ENCODE peak calls at places on chromosomes 2 and 18, in six cellular contexts. T is AG09309, X is right cardiac atrium, L is astrocyte of the spinal cord, G is heart left ventricle, I is fibroblast of lung. A is an unnamed sample.

GRCh38 chr2:201532686-201533304 is 81.3 kb downstream of the STRADB start:
- DNase-seq in T (peak), X (no peak), L (peak), G (no peak), I (peak), A (peak)

GRCh38 chr2:176121377-176122111 is 975 bp upstream of the HOXD9 start:
- DNase-seq in T (no peak), X (no peak), L (no peak), G (no peak), I (no peak), A (no peak)

GRCh38 chr2:21161122-21161521 is 37.4 kb downstream of the TDRD15 start:
- DNase-seq in T (no peak), X (peak), L (no peak), G (no peak), I (no peak), A (no peak)

GRCh38 chr2:119683717-119684443 is 4.9 kb downstream of the TMEM177 start:
- DNase-seq in T (no peak), X (no peak), L (peak), G (no peak), I (peak), A (no peak)

GRCh38 chr2:224523626-224524577 is 61.3 kb downstream of the CUL3 start:
- DNase-seq in T (no peak), X (no peak), L (no peak), G (no peak), I (no peak), A (no peak)

GRCh38 chr18:78979682-78980278 is at the start of gene SALL3:
- DNase-seq in T (no peak), X (peak), L (no peak), G (no peak), I (no peak), A (no peak)

GRCh38 chr2:162103443-162104009 is 29.5 kb upstream of the DPP4 start:
- DNase-seq in T (no peak), X (no peak), L (no peak), G (no peak), I (peak), A (no peak)

GRCh38 chr2:96637385-96638143 is 548 bp downstream of the KANSL3 start:
- DNase-seq in T (peak), X (peak), L (peak), G (peak), I (peak), A (peak)

GRCh38 chr18:63617049-63617995 is 26.7 kb downstream of the SERPINB4 start:
- DNase-seq in T (no peak), X (no peak), L (no peak), G (no peak), I (no peak), A (no peak)

GRCh38 chr2:58896600-58896999 is 655.5 kb upstream of the FANCL start:
- DNase-seq in T (no peak), X (no peak), L (peak), G (no peak), I (peak), A (no peak)

GRCh38 chr2:72581560-72582181 is 244.2 kb downstream of the EXOC6B start:
- DNase-seq in T (no peak), X (no peak), L (no peak), G (no peak), I (no peak), A (no peak)

GRCh38 chr2:10811552-10811951 is 1.0 kb downstream of the PDIA6 start:
- DNase-seq in T (no peak), X (no peak), L (peak), G (no peak), I (no peak), A (no peak)

GRCh38 chr18:27704721-27705361 is 472.1 kb downstream of the CDH2 start:
- DNase-seq in T (no peak), X (no peak), L (no peak), G (no peak), I (no peak), A (no peak)

GRCh38 chr2:96065381-96065930 is 30.7 kb upstream of the GPAT2 start:
- DNase-seq in T (no peak), X (peak), L (no peak), G (no peak), I (no peak), A (no peak)

GRCh38 chr18:33711514-33711913 is 133.5 kb downstream of the ASXL3 start:
- DNase-seq in T (no peak), X (no peak), L (no peak), G (no peak), I (no peak), A (no peak)

GRCh38 chr2:54950811-54951210 is 99.4 kb downstream of the RTN4 start:
- DNase-seq in T (no peak), X (no peak), L (no peak), G (no peak), I (no peak), A (no peak)

GRCh38 chr2:240401308-240401707 is 34.2 kb upstream of the GPC1 start:
- DNase-seq in T (no peak), X (peak), L (no peak), G (peak), I (no peak), A (no peak)

GRCh38 chr18:35811896-35812295 is 160.6 kb upstream of the RMP24 start:
- DNase-seq in T (no peak), X (no peak), L (no peak), G (no peak), I (no peak), A (no peak)

GRCh38 chr2:30756051-30756719 is 51.1 kb downstream of the CAPN13 start:
- DNase-seq in T (no peak), X (no peak), L (no peak), G (no peak), I (peak), A (no peak)

GRCh38 chr2:150339951-150340350 is 147.5 kb downstream of the RND3 start:
- DNase-seq in T (no peak), X (no peak), L (no peak), G (no peak), I (peak), A (no peak)

GRCh38 chr18:51447351-51447896 is 249.9 kb upstream of the MEX3C start:
- DNase-seq in T (no peak), X (peak), L (no peak), G (no peak), I (no peak), A (no peak)

GRCh38 chr2:204470178-204470620 is 75.1 kb upstream of the PARD3B start:
- DNase-seq in T (no peak), X (no peak), L (no peak), G (no peak), I (peak), A (no peak)

GRCh38 chr2:44848026-44848425 is 93.5 kb upstream of the SIX3 start:
- DNase-seq in T (no peak), X (no peak), L (no peak), G (no peak), I (no peak), A (no peak)

GRCh38 chr2:209977386-209978239 is 24.8 kb upstream of the RPE start:
- DNase-seq in T (peak), X (no peak), L (peak), G (no peak), I (peak), A (peak)

GRCh38 chr2:191333911-191334357 is 88.7 kb downstream of the MYO1B start:
- DNase-seq in T (peak), X (no peak), L (peak), G (no peak), I (peak), A (peak)

GRCh38 chr2:10493636-10494281 is 45.6 kb upstream of the ODC1 start:
- DNase-seq in T (peak), X (no peak), L (peak), G (no peak), I (peak), A (peak)

GRCh38 chr2:47654790-47655562 is 128.0 kb upstream of the MSH6 start:
- DNase-seq in T (no peak), X (no peak), L (no peak), G (no peak), I (no peak), A (no peak)

GRCh38 chr2:236366406-236366805 is 102.2 kb upstream of the ASB18 start:
- DNase-seq in T (no peak), X (no peak), L (no peak), G (no peak), I (no peak), A (no peak)

GRCh38 chr2:222352981-222353380 is 54.2 kb upstream of the PAX3 start:
- DNase-seq in T (no peak), X (no peak), L (no peak), G (no peak), I (no peak), A (no peak)

GRCh38 chr2:20475567-20475952 is 28.7 kb downstream of the RHOB start:
- DNase-seq in T (no peak), X (no peak), L (no peak), G (no peak), I (no peak), A (no peak)

GRCh38 chr2:15082105-15083058 is 449.9 kb downstream of the LRATD1 start:
- DNase-seq in T (no peak), X (no peak), L (no peak), G (no peak), I (no peak), A (no peak)

GRCh38 chr2:200798519-200798918 is 13.2 kb upstream of the BZW1 start:
- DNase-seq in T (no peak), X (no peak), L (no peak), G (no peak), I (no peak), A (no peak)

GRCh38 chr18:55306338-55306737 is 281.7 kb downstream of the TCF4 start:
- DNase-seq in T (no peak), X (no peak), L (no peak), G (no peak), I (no peak), A (no peak)

GRCh38 chr2:231359948-231360347 is 35.6 kb upstream of the B3GNT7 start:
- DNase-seq in T (no peak), X (no peak), L (no peak), G (no peak), I (no peak), A (no peak)

GRCh38 chr2:32947484-32948143 is 861 bp downstream of the LTBP1 start:
- DNase-seq in T (no peak), X (peak), L (peak), G (peak), I (peak), A (no peak)

GRCh38 chr2:211035548-211036185 is 479.3 kb downstream of the CPS1 start:
- DNase-seq in T (no peak), X (no peak), L (peak), G (no peak), I (peak), A (no peak)

GRCh38 chr2:228845162-228845910 is 425.8 kb downstream of the PID1 start:
- DNase-seq in T (no peak), X (no peak), L (no peak), G (no peak), I (no peak), A (no peak)

GRCh38 chr18:24934231-24934932 is 417.6 kb downstream of the ZNF521 start:
- DNase-seq in T (no peak), X (no peak), L (no peak), G (no peak), I (no peak), A (no peak)

GRCh38 chr2:201450910-201451329 is 338 bp downstream of the TRAK2 start:
- DNase-seq in T (no peak), X (no peak), L (peak), G (no peak), I (peak), A (no peak)

GRCh38 chr2:136057802-136058140 is 60.2 kb downstream of the CXCR4 start:
- DNase-seq in T (no peak), X (no peak), L (no peak), G (no peak), I (no peak), A (no peak)

GRCh38 chr2:136058951-136059530 is 58.9 kb downstream of the CXCR4 start:
- DNase-seq in T (no peak), X (no peak), L (no peak), G (no peak), I (no peak), A (no peak)

GRCh38 chr2:136058262-136058661 is 59.7 kb downstream of the CXCR4 start:
- DNase-seq in T (no peak), X (no peak), L (no peak), G (no peak), I (no peak), A (no peak)

GRCh38 chr2:136056077-136056688 is 61.8 kb downstream of the CXCR4 start:
- DNase-seq in T (no peak), X (no peak), L (no peak), G (no peak), I (no peak), A (no peak)

GRCh38 chr2:136057023-136057801 is 60.7 kb downstream of the CXCR4 start:
- DNase-seq in T (no peak), X (no peak), L (no peak), G (no peak), I (no peak), A (no peak)
- H3K4me3 ChIP-seq in T (no peak), X (no peak), L (no peak), G (no peak), I (no peak), A (no peak)

DNA sequence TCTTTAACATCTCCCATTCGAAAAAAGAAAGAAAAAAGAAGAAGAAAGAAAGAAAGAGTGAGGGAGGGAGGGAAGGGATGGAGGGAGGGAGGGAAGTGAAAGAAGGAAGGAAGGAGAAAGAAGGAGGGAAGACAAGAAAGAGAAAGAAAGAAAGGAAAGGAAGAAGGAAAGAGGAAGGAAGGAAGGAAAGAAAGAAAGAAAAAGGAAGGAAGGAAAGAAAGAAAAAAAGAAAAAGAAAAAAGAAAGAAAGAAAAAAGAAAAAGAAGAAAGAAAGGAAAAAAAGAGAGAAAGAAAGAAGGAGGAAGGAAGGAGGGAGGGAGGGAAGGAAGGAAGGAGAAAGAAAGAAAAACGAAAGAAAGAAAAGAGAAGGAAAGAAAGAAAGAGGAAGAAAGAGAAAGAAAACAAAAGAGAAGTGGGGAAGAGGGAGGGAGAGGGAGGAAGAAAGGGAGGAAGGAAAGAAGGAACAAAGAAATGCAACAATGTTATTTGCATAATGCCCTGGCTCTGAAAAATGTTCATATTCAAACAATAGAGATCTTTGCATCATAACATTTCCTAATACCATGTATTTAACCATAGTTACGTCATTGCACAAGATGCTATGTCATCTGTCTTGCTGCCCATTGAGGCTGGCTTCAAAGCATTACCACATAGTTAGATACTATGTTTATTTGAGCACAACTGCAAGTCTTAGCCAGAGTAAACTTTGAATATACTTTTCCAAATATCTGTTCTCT is 550.6 kb downstream of the DSC3 start:
- DNase-seq in T (no peak), X (no peak), L (no peak), G (no peak), I (peak), A (no peak)
- H3K4me3 ChIP-seq in T (no peak), X (no peak), L (no peak), G (no peak), I (no peak), A (no peak)

GRCh38 chr2:217978536-217979150 is 24.2 kb downstream of the TNS1 start:
- DNase-seq in T (no peak), X (peak), L (no peak), G (no peak), I (peak), A (no peak)
- H3K4me3 ChIP-seq in T (no peak), X (peak), L (peak), G (peak), I (no peak), A (peak)

DNA sequence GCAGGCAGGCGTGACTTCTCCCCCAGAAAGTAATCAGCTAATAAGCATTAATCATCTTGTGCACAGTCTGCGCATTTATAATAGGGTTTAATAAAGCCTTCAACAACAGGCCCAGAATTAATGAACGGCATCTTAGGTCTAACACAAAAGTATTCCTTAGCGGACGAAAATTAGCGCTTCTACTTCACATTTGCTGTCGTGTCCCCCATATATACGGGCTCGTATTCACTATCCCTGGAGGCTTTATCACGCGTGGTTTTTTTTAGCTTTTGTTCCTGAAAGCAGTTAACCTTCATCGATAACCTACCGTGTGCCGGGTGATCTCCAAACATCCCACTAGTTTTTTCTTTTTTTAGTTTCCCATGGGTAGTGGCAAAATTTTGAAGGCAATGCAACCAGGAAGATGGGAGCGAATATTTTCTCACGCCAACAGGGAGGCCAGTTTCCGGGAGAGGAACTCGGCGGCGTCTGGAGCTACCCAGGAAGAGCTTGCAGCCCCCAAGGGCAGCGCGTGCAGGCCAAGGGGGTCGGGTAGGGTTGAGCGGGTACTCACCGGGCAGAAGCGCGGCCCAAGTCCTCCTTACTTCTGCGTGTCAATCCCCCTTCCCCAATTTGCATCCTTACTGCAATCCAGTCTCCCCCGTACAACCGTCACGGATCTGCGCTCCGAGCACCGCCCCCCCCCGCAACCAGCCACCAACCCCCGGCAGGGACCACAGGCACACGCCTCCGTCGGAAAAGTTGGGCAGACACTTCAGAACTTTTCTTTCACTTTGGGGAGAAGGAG is 1.5 kb downstream of the ATP8B1 start:
- DNase-seq in T (no peak), X (peak), L (no peak), G (peak), I (no peak), A (no peak)
- H3K4me3 ChIP-seq in T (peak), X (peak), L (peak), G (peak), I (peak), A (peak)

GRCh38 chr2:127733113-127733815 is 32.0 kb downstream of the SFT2D3 start:
- DNase-seq in T (no peak), X (no peak), L (no peak), G (no peak), I (no peak), A (no peak)
- H3K4me3 ChIP-seq in T (no peak), X (peak), L (no peak), G (peak), I (peak), A (no peak)

DNA sequence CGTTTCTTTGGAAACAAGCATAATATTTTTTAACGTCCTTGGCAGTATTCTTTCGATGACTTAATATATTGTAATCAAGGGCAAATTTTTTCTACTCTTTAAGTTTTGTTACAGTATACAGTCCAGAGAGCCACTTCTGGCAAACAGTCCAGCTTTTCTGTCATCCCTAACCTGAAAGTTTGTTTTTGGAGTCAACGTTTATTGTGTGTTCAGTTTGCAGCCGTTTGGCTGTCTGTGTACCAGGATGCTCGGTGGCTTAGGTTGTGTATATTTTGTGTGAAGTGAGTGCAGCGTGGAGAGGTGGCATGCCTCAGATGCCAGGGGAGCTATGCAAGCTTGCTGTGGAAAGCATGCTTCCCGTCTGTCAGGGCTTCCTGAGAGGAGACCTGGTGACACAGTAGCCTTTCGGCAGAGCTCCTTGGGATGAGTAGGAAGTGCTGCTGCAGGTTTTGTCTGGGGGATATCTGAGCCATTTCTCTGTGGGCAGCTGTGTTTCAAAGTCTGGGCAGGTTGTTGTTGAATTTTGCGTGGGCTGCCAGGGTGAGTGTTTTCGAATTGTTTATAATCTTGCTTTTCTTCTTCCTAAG is 14.7 kb downstream of the MAP3K20 start:
- DNase-seq in T (no peak), X (peak), L (peak), G (peak), I (peak), A (no peak)
- H3K4me3 ChIP-seq in T (no peak), X (no peak), L (no peak), G (peak), I (peak), A (peak)

GRCh38 chr2:172250801-172251200 is 148.1 kb upstream of the DLX2 start:
- DNase-seq in T (no peak), X (no peak), L (no peak), G (no peak), I (no peak), A (no peak)
- H3K4me3 ChIP-seq in T (no peak), X (no peak), L (no peak), G (no peak), I (no peak), A (no peak)

GRCh38 chr18:44786697-44787096 is 106.0 kb downstream of the SETBP1 start:
- DNase-seq in T (no peak), X (no peak), L (no peak), G (no peak), I (no peak), A (no peak)
- H3K4me3 ChIP-seq in T (no peak), X (no peak), L (no peak), G (no peak), I (no peak), A (no peak)

GRCh38 chr2:127418300-127419111 is at the start of gene PROC:
- DNase-seq in T (no peak), X (no peak), L (no peak), G (no peak), I (no peak), A (no peak)

GRCh38 chr2:127417406-127417805 is 821 bp upstream of the PROC start:
- DNase-seq in T (no peak), X (no peak), L (no peak), G (no peak), I (no peak), A (no peak)

GRCh38 chr2:127414855-127415592 is 3.2 kb upstream of the PROC start:
- DNase-seq in T (no peak), X (peak), L (no peak), G (no peak), I (no peak), A (no peak)

GRCh38 chr2:127415593-127416485 is 2.4 kb upstream of the PROC start:
- DNase-seq in T (no peak), X (peak), L (peak), G (peak), I (no peak), A (no peak)

GRCh38 chr2:127416486-127417001 is 1.7 kb upstream of the PROC start:
- DNase-seq in T (no peak), X (no peak), L (no peak), G (no peak), I (no peak), A (no peak)
- H3K4me3 ChIP-seq in T (no peak), X (peak), L (no peak), G (peak), I (no peak), A (no peak)

A was measured in AG04450.